ENCODE peak calls at places on chromosomes 16 and 17, in five cellular contexts. J is BJ, Q is gastrocnemius medialis, F is myocyte, L is GF-D8. O is an unnamed sample.

GRCh38 chr17:50425682-50426471 is at the start of gene ACSF2:
- DNase-seq in L (no peak), Q (peak; percentile 69), J (no peak), F (peak; percentile 67), O (peak; percentile 72)

GRCh38 chr17:40561871-40562611 is 3.2 kb downstream of the CCR7 start:
- DNase-seq in Q (no peak), F (no peak), J (no peak), L (no peak), O (no peak)

GRCh38 chr17:80832266-80832676 is 159.4 kb upstream of the CHMP6 start:
- DNase-seq in F (peak; percentile 75), J (no peak), Q (peak; percentile 62), L (no peak), O (no peak)

GRCh38 chr16:68490829-68491575 is 42.7 kb upstream of the SMPD3 start:
- DNase-seq in J (peak; percentile 19), F (no peak), Q (no peak), L (no peak), O (peak; percentile 70)

GRCh38 chr16:22784690-22785214 is 29.2 kb upstream of the HS3ST2 start:
- DNase-seq in F (no peak), L (peak; percentile 14), Q (no peak), J (no peak), O (no peak)

GRCh38 chr16:20332411-20332810 is 5.1 kb upstream of the GP2 start:
- DNase-seq in J (no peak), L (no peak), Q (no peak), F (no peak), O (no peak)

GRCh38 chr17:59754547-59754946 is 47.1 kb downstream of the VMP1 start:
- DNase-seq in L (no peak), J (peak; percentile 77), F (peak; percentile 72), Q (no peak), O (no peak)

GRCh38 chr17:72928454-72929136 is 163.9 kb downstream of the SLC39A11 start:
- DNase-seq in L (no peak), Q (no peak), F (no peak), J (no peak), O (no peak)

GRCh38 chr16:85912271-85912974 is 13.5 kb downstream of the IRF8 start:
- DNase-seq in F (no peak), J (no peak), Q (peak; percentile 24), L (no peak), O (no peak)

GRCh38 chr17:69605571-69605970 is 191.1 kb downstream of the MAP2K6 start:
- DNase-seq in F (no peak), J (no peak), L (no peak), Q (no peak), O (no peak)

GRCh38 chr17:48608921-48609505 is 1.8 kb downstream of the HOXB7 start:
- DNase-seq in F (no peak), L (no peak), Q (no peak), J (no peak), O (no peak)

GRCh38 chr17:56604691-56605090 is 11.2 kb downstream of the NOG start:
- DNase-seq in J (no peak), Q (no peak), L (no peak), F (peak; percentile 34), O (no peak)

GRCh38 chr16:58414938-58415451 is 22.7 kb downstream of the GINS3 start:
- DNase-seq in Q (no peak), F (no peak), J (no peak), L (no peak), O (no peak)

O was measured in breast epithelium.